ENCODE peak calls at places on chromosomes 11 and 22, in seven cellular contexts. M, U, K, I, P, O and E are unnamed samples.

GRCh38 chr11:16561150-16561549 is 177.3 kb upstream of the C11orf58 start:
- DNase-seq in M (no peak), U (no peak), K (peak; percentile 4), I (no peak), P (no peak), O (no peak), E (no peak)

GRCh38 chr11:77131560-77131959 is 3.5 kb downstream of the MYO7A start:
- DNase-seq in M (no peak), U (no peak), K (no peak), I (no peak), P (peak; percentile 31), O (no peak), E (no peak)

GRCh38 chr11:11772865-11773515 is 68.8 kb upstream of the USP47 start:
- DNase-seq in M (no peak), U (no peak), K (no peak), I (no peak), P (no peak), O (no peak), E (no peak)

GRCh38 chr11:95024958-95025357 is at the start of gene KDM4E:
- DNase-seq in M (no peak), U (no peak), K (no peak), I (no peak), P (no peak), O (no peak), E (no peak)

GRCh38 chr11:75350743-75351540 is 519 bp downstream of the ARRB1 start:
- DNase-seq in M (peak; percentile 63), U (peak; percentile 72), K (peak; percentile 23), I (no peak), P (peak; percentile 24), O (no peak), E (no peak)

GRCh38 chr11:8234425-8234821 is 29.3 kb downstream of the LMO1 start:
- DNase-seq in M (no peak), U (no peak), K (no peak), I (no peak), P (no peak), O (no peak), E (no peak)

GRCh38 chr22:47618180-47618579 is 855.7 kb downstream of the TBC1D22A start:
- DNase-seq in M (no peak), U (no peak), K (no peak), I (no peak), P (no peak), O (no peak), E (no peak)

GRCh38 chr11:73372371-73372993 is 3.7 kb upstream of the RELT start:
- DNase-seq in M (no peak), U (no peak), K (peak; percentile 21), I (no peak), P (no peak), O (peak; percentile 21), E (no peak)

GRCh38 chr22:19761022-19761499 is 483 bp downstream of the TBX1 start:
- DNase-seq in M (no peak), U (no peak), K (no peak), I (no peak), P (no peak), O (no peak), E (no peak)

GRCh38 chr22:37491559-37492427 is 5.6 kb upstream of the MFNG start:
- DNase-seq in M (no peak), U (peak; percentile 65), K (peak; percentile 20), I (no peak), P (no peak), O (no peak), E (no peak)

GRCh38 chr11:125164422-125165110 is at the start of gene PKNOX2:
- DNase-seq in M (peak; percentile 70), U (peak; percentile 65), K (peak; percentile 24), I (no peak), P (peak; percentile 89), O (peak; percentile 58), E (no peak)

GRCh38 chr11:7965386-7965785 is at the start of gene NLRP10:
- DNase-seq in M (no peak), U (no peak), K (peak; percentile 95), I (peak; percentile 23), P (no peak), O (peak; percentile 39), E (peak; percentile 86)

GRCh38 chr11:132604446-132604845 is 927.9 kb downstream of the OPCML start:
- DNase-seq in M (no peak), U (no peak), K (no peak), I (peak; percentile 18), P (peak; percentile 47), O (peak; percentile 49), E (no peak)

GRCh38 chr22:28909375-28909774 is 26.0 kb downstream of the ZNRF3 start:
- DNase-seq in M (no peak), U (no peak), K (no peak), I (no peak), P (peak; percentile 43), O (peak; percentile 62), E (no peak)

GRCh38 chr11:130369713-130370112 is 55.0 kb upstream of the ZBTB44 start:
- DNase-seq in M (no peak), U (no peak), K (no peak), I (no peak), P (no peak), O (no peak), E (no peak)

GRCh38 chr11:61172353-61172752 is 11.1 kb upstream of the VPS37C start:
- DNase-seq in M (no peak), U (no peak), K (no peak), I (no peak), P (no peak), O (no peak), E (no peak)

GRCh38 chr11:61174275-61174674 is 13.0 kb upstream of the VPS37C start:
- DNase-seq in M (no peak), U (no peak), K (no peak), I (no peak), P (no peak), O (no peak), E (no peak)

GRCh38 chr11:61172888-61173287 is 11.7 kb upstream of the VPS37C start:
- DNase-seq in M (no peak), U (no peak), K (no peak), I (no peak), P (no peak), O (no peak), E (no peak)

GRCh38 chr11:61174949-61175348 is 13.7 kb upstream of the VPS37C start:
- DNase-seq in M (no peak), U (no peak), K (no peak), I (no peak), P (no peak), O (no peak), E (no peak)

DNA sequence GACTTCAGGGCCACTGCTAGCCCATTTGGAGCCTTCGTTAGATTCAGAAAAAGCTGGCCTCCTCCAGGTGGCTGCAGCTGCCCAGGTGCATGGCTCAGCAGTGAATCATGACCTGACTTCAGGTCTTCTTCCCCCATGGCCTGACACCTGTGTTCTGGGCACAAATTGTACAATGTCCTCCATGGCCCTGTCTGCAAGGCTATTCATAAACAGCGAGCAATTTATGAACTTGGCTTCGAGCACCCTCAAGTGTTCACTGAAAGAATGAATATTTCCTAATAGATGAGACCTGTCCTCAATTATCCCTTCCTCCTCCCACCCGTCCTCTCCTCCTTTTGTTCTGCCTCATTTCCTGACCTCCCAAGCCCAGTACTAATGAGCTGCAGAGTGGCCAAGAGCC is 12.2 kb upstream of the VPS37C start:
- DNase-seq in M (no peak), U (no peak), K (peak; percentile 16), I (no peak), P (peak; percentile 26), O (no peak), E (no peak)
- TF ChIP-seq CTCF in M (no peak), U (no peak), K (no peak), I (no peak), P (no peak), O (peak; percentile 3), E (peak; percentile 24)

DNA sequence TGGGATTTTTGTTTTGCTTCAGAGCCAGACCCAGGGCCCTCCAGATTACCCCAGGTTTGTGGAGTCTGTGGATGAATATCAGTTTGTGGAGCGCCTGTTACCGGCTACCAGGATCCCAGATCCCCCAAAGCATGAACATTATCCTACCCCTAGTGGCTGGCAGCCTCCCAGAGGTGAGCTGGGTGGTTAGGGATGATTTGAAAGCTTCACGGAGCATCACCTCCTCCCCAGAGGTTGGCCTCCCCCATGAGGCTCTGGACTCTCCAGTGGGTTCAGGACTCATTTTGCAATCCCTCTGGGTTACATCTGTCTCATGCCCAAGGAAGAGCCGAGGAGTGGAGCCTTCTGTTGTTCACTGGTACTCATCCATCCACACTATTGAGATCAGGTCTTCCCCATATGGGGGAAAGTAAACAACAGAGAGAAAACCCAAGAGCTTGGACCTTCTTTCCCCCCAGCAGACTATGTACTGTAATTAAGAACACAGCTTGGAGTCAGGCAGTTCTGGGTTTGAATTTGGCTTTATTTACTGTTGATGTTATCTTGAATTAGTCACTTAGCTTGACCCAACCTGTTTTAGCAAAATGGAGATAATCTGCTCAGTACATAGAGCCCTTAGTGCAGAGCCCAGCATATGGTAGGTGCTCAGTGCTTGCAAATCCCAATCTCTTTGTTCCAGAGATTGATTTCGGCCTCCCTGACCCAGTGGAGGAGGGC is 2.5 kb downstream of the MRPL49 start:
- DNase-seq in M (no peak), U (no peak), K (no peak), I (no peak), P (no peak), O (no peak), E (no peak)
- H3K36me3 ChIP-seq in M (peaks cover 63% of the 10 kb centered on the region), U (peaks cover 49% of the 10 kb centered on the region), K (peaks cover 44% of the 10 kb centered on the region), I (peaks cover 10% of the 10 kb centered on the region), P (peaks cover 44% of the 10 kb centered on the region), O (peaks cover 65% of the 10 kb centered on the region), E (peaks cover 34% of the 10 kb centered on the region)

DNA sequence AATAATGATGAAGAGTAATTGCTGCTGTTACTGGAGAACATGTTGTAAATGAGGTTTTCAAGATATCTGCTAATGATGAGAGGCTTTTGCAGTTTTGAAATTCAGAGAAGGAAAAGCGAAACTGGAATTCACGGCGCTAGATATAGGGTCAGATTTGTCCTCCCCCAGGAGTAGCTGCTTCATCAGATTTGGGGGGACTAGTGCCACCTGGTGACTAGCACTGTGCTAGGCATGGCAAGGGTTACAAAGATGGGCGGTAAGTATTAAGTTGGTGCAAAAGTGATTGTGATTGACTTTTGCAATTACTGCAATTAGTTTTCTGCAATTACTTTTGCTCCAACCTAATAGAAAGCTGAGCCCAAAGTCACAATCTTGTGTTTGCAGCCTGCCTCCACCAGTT is 879.9 kb upstream of the TENM4 start:
- DNase-seq in M (no peak), U (no peak), K (no peak), I (no peak), P (no peak), O (no peak), E (no peak)
- TF ChIP-seq CTCF in M (no peak), U (no peak), K (peak; percentile 44), I (peak; percentile 28), P (no peak), O (peak; percentile 60), E (no peak)

DNA sequence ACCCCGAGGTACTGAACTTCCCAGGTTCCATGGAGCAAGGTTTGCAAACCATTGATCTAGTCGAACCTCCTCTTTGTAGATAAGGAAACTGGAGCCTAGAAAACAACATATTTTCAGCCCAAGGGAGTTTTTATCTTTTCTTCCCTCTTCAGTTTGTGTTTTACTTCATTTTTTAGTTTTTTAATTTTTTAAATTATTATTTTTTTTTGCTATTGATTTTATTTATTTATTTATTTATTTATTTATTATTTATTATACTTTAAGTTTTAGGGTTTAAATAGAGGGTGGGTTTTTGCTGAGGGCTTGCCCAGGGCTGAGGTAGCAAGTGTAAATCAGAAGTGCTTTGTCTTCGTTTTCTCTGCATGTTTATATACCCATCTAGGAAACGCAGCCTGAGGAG is 26.9 kb downstream of the CEP164 start:
- DNase-seq in M (no peak), U (no peak), K (no peak), I (no peak), P (no peak), O (no peak), E (no peak)
- H3K36me3 ChIP-seq in M (peaks cover 49% of the 10 kb centered on the region), U (no peaks in the 10 kb centered on the region), K (peaks cover 13% of the 10 kb centered on the region), I (peaks cover 2% of the 10 kb centered on the region), P (peaks cover 2% of the 10 kb centered on the region), O (peaks cover 40% of the 10 kb centered on the region), E (peaks cover 33% of the 10 kb centered on the region)

GRCh38 chr11:67606477-67607295 is at the start of gene NDUFV1:
- DNase-seq in M (peak; percentile 98), U (peak; percentile 97), K (peak; percentile 77), I (peak; percentile 61), P (peak; percentile 95), O (peak; percentile 85), E (peak; percentile 41)
- TF ChIP-seq CTCF in M (peak; percentile 73), U (peak; percentile 57), K (peak; percentile 80), I (peak; percentile 54), P (peak; percentile 49), O (peak; percentile 56), E (peak; percentile 60)